ENCODE peak calls at places on chromosomes 5 and 9, in six cellular contexts. M is mesenchymal stem cell, D is astrocyte, K is body of pancreas, G is heart left ventricle, B is testis. O is an unnamed sample. For H3K4me1 and H3K27me3, the result is how much of the 10 kb centered on the place peaks cover.

GRCh38 chr9:114156658-114157421 is 1.5 kb downstream of the COL27A1 start:
- DNase-seq in M (peak), D (peak), K (peak), G (peak), B (peak), O (no peak)

GRCh38 chr9:20844916-20845315 is 160.9 kb downstream of the FOCAD start:
- DNase-seq in M (no peak), D (no peak), K (no peak), G (no peak), B (no peak), O (no peak)

GRCh38 chr9:70398145-70398556 is 16.3 kb downstream of the KLF9 start:
- DNase-seq in M (peak), D (no peak), K (peak), G (no peak), B (peak), O (no peak)

GRCh38 chr9:116493183-116493582 is 193.9 kb upstream of the TRIM32 start:
- DNase-seq in M (no peak), D (no peak), K (no peak), G (no peak), B (no peak), O (no peak)

GRCh38 chr9:34556951-34557350 is 32.6 kb downstream of the CNTFR start:
- DNase-seq in M (no peak), D (no peak), K (no peak), G (no peak), B (no peak), O (no peak)

GRCh38 chr9:107809859-107810492 is 320.4 kb upstream of the KLF4 start:
- DNase-seq in M (peak), D (peak), K (no peak), G (no peak), B (no peak), O (no peak)

GRCh38 chr5:149445343-149445738 is 66.2 kb upstream of the IL17B start:
- DNase-seq in M (no peak), D (no peak), K (no peak), G (no peak), B (no peak), O (no peak)

GRCh38 chr5:458547-459353 is 15.8 kb downstream of the EXOC3 start:
- DNase-seq in M (peak), D (peak), K (peak), G (peak), B (no peak), O (peak)

GRCh38 chr5:106392766-106393165 is 1278.0 kb downstream of the EFNA5 start:
- DNase-seq in M (no peak), D (peak), K (no peak), G (no peak), B (no peak), O (no peak)

GRCh38 chr9:99073985-99074901 is 30.7 kb upstream of the TGFBR1 start:
- DNase-seq in M (no peak), D (no peak), K (no peak), G (no peak), B (no peak), O (no peak)
- H3K4me1 ChIP-seq in M (under half), D (under half), K (under half), G (half or more), B (under half), O (under half)

DNA sequence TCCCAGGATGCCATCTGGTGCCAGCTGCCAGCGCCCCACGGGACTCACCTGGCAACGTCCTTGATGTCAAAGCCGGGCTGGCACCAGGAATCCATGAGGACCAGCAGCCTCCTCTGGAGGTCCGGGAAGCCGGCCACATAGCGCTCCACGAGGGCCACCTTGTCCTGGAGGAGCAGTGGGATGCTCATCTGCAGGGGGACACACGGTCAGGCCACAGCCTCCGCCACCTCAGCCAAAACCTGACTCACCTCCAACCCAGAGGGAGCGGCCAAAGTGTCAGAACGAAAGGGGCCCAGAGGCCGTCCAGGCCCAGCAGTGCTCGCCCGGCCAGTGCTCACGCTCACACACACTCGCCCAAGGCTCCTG is 56.5 kb downstream of the EXD3 start:
- DNase-seq in M (no peak), D (no peak), K (no peak), G (no peak), B (no peak), O (peak)
- H3K27me3 ChIP-seq in M (under half), D (under half), K (under half), G (under half), B (under half), O (under half)

DNA sequence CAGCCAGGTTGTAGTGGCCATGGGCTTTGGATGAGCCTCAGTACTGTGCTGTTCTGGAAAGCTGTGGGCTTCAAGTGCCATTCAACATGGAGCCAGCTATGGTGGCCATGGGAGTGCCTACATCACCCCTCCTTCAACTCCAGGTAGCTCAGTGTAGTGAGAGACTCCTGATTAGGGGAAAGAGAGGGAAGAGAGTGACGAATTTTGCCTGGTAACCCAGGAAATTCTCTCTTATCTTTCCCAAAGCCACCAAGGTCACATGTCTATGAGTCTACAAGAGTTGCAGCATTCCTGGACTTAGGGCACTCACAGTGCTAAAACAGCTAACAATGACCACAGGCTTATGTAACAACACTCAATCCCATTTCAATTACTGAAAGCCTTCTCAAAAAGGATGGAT is 81.7 kb upstream of the SPTLC1 start:
- DNase-seq in M (peak), D (peak), K (no peak), G (no peak), B (no peak), O (no peak)
- H3K27ac ChIP-seq in M (no peak), D (no peak), K (no peak), G (no peak), B (no peak), O (no peak)

GRCh38 chr5:83972236-83972635 is 251.6 kb upstream of the HAPLN1 start:
- DNase-seq in M (peak), D (peak), K (no peak), G (no peak), B (no peak), O (no peak)
- H3K4me1 ChIP-seq in M (under half), D (under half), K (under half), G (under half), B (under half), O (under half)

DNA sequence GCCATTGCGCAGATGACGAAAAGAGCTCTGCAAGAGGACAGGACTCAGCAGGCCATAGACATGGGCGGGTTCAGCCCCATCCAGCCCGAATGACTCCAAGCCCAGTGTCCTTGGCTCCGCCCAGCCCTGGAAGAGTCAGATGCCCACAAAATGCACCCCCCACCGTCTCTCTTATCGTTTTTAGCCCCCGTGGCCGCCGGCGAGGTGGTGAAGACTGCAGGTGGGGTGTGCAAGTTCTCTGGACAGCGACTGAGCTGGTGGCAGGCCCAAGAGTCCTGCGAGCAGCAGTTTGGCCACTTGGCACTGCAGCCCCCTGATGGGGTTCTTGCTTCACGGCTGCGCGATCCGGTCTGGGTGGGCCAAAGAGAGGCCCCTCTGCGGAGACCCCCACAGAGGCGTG is 2.1 kb downstream of the ADGRD2 start:
- DNase-seq in M (no peak), D (no peak), K (no peak), G (no peak), B (no peak), O (no peak)
- H3K27me3 ChIP-seq in M (half or more), D (under half), K (under half), G (under half), B (under half), O (under half)

GRCh38 chr9:95515272-95516113 is 1.3 kb downstream of the PTCH1 start:
- DNase-seq in M (peak), D (no peak), K (peak), G (peak), B (peak), O (no peak)
- H3K27ac ChIP-seq in M (no peak), D (no peak), K (no peak), G (no peak), B (peak), O (no peak)

GRCh38 chr5:60891667-60892066 is 47.6 kb upstream of the ELOVL7 start:
- DNase-seq in M (no peak), D (no peak), K (no peak), G (no peak), B (no peak), O (no peak)

GRCh38 chr5:60883229-60883628 is 39.2 kb upstream of the ELOVL7 start:
- DNase-seq in M (peak), D (no peak), K (no peak), G (no peak), B (no peak), O (no peak)

GRCh38 chr5:60886158-60886557 is 42.1 kb upstream of the ELOVL7 start:
- DNase-seq in M (no peak), D (no peak), K (no peak), G (no peak), B (no peak), O (no peak)

GRCh38 chr5:60888359-60889061 is 44.4 kb upstream of the ELOVL7 start:
- DNase-seq in M (no peak), D (no peak), K (no peak), G (no peak), B (no peak), O (no peak)

DNA sequence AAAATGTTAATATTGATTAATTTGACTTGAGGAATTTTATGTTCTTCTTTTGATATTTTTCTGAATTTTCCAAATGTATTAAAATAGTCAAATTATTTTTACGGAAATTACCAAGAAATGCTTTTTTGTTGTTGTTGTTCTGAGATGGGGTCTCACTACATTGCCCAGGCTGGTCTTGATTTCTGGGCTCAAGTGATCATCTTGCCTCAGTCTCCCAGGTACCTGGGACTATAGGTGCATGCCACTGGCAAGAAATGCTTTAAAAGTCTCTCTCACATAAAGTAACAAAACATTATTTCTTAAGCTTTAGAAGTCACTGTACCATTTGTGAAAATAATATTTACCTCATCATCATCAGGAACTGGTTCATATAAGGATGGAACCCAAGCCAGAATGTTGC is 43.0 kb upstream of the ELOVL7 start:
- DNase-seq in M (no peak), D (no peak), K (no peak), G (no peak), B (no peak), O (no peak)
- H3K4me1 ChIP-seq in M (under half), D (under half), K (under half), G (under half), B (under half), O (under half)

GRCh38 chr5:45691656-45692055 is 4.5 kb downstream of the HCN1 start:
- DNase-seq in M (no peak), D (no peak), K (no peak), G (no peak), B (no peak), O (no peak)
- H3K27me3 ChIP-seq in M (under half), D (under half), K (under half), G (under half), B (under half), O (under half)